ENCODE peak calls at places on chromosomes 4 and X, in four cellular contexts. R, L, J and K are unnamed samples.

GRCh38 chr4:169117591-169118081 is 107.6 kb upstream of the CBR4 start:
- DNase-seq in J (no peak), R (no peak), L (no peak), K (no peak)

GRCh38 chr4:184472540-184473264 is 1.6 kb downstream of the IRF2 start:
- DNase-seq in L (peak; percentile 69), J (peak; percentile 86), R (peak; percentile 59), K (peak; percentile 91)

GRCh38 chrX:128106630-128107029 is 54.4 kb upstream of the ACTRT1 start:
- DNase-seq in J (peak; percentile 49), L (peak; percentile 42), R (peak; percentile 46), K (peak; percentile 22)

GRCh38 chrX:48893556-48894348 is 3.8 kb downstream of the TIMM17B start:
- DNase-seq in J (no peak), R (no peak), L (no peak), K (no peak)

GRCh38 chr4:24560770-24561415 is 23.5 kb downstream of the DHX15 start:
- DNase-seq in L (peak; percentile 15), R (no peak), J (no peak), K (no peak)

GRCh38 chr4:140019619-140020367 is 134.2 kb downstream of the MAML3 start:
- DNase-seq in L (peak; percentile 17), J (no peak), R (no peak), K (peak; percentile 58)

GRCh38 chrX:119488749-119489148 is 20.5 kb downstream of the SLC25A5 start:
- DNase-seq in R (peak; percentile 53), J (peak; percentile 49), L (peak; percentile 74), K (peak; percentile 51)

GRCh38 chr4:91373546-91373945 is 930.2 kb upstream of the GRID2 start:
- DNase-seq in J (no peak), R (no peak), L (no peak), K (peak; percentile 5)

GRCh38 chr4:114317564-114317963 is 281.0 kb upstream of the UGT8 start:
- DNase-seq in R (no peak), J (no peak), L (no peak), K (no peak)

GRCh38 chrX:56762707-56763555 is 33.9 kb downstream of the NBDY start:
- DNase-seq in J (no peak), L (no peak), R (peak; percentile 39), K (no peak)

GRCh38 chr4:47413515-47413914 is 50.0 kb downstream of the COMMD8 start:
- DNase-seq in J (no peak), R (no peak), L (no peak), K (no peak)

GRCh38 chr4:48968814-48969213 is 17.3 kb upstream of the CWH43 start:
- DNase-seq in R (no peak), J (no peak), L (peak; percentile 80), K (no peak)

GRCh38 chr4:102139132-102139573 is 206.1 kb downstream of the SLC39A8 start:
- DNase-seq in J (no peak), L (peak; percentile 92), R (no peak), K (no peak)

GRCh38 chr4:106704253-106704870 is 331.8 kb downstream of the DKK2 start:
- DNase-seq in R (no peak), L (no peak), J (no peak), K (no peak)

GRCh38 chr4:113293043-113293560 is 243.6 kb downstream of the ANK2 start:
- DNase-seq in R (no peak), J (peak; percentile 34), L (no peak), K (peak; percentile 39)

GRCh38 chrX:70476934-70477733 is 32.5 kb downstream of the DLG3 start:
- DNase-seq in J (peak; percentile 13), R (no peak), L (peak; percentile 79), K (peak; percentile 58)
- TF ChIP-seq EZH2phosphoT487 in J (no peak), R (no peak), L (no peak), K (no peak)

GRCh38 chrX:148538582-148538981 is 38.2 kb downstream of the AFF2 start:
- DNase-seq in J (no peak), R (no peak), L (no peak), K (no peak)

GRCh38 chrX:148540114-148540513 is 39.7 kb downstream of the AFF2 start:
- DNase-seq in R (no peak), L (no peak), J (no peak), K (no peak)

GRCh38 chrX:148535639-148536038 is 35.2 kb downstream of the AFF2 start:
- DNase-seq in L (no peak), R (no peak), J (no peak), K (no peak)

GRCh38 chrX:148537556-148538182 is 37.3 kb downstream of the AFF2 start:
- DNase-seq in L (no peak), J (peak; percentile 41), R (no peak), K (no peak)

GRCh38 chrX:148536961-148537360 is 36.5 kb downstream of the AFF2 start:
- DNase-seq in R (no peak), J (no peak), L (no peak), K (no peak)
- H3K4me1 ChIP-seq in R (no peaks in the 10 kb centered on the region), J (peaks cover 9% of the 10 kb centered on the region), L (no peaks in the 10 kb centered on the region), K (no peaks in the 10 kb centered on the region)

GRCh38 chrX:132041016-132041415 is 17.9 kb downstream of the STK26 start:
- DNase-seq in J (peak; percentile 15), L (peak; percentile 61), R (no peak), K (no peak)
- TF ChIP-seq EZH2phosphoT487 in J (no peak), L (no peak), R (no peak), K (no peak)

GRCh38 chr4:39716356-39716755 is 18.4 kb downstream of the UBE2K start:
- DNase-seq in R (no peak), J (no peak), L (no peak), K (no peak)
- H3K4me1 ChIP-seq in R (peaks cover 21% of the 10 kb centered on the region), J (no peaks in the 10 kb centered on the region), L (no peaks in the 10 kb centered on the region), K (no peaks in the 10 kb centered on the region)

DNA sequence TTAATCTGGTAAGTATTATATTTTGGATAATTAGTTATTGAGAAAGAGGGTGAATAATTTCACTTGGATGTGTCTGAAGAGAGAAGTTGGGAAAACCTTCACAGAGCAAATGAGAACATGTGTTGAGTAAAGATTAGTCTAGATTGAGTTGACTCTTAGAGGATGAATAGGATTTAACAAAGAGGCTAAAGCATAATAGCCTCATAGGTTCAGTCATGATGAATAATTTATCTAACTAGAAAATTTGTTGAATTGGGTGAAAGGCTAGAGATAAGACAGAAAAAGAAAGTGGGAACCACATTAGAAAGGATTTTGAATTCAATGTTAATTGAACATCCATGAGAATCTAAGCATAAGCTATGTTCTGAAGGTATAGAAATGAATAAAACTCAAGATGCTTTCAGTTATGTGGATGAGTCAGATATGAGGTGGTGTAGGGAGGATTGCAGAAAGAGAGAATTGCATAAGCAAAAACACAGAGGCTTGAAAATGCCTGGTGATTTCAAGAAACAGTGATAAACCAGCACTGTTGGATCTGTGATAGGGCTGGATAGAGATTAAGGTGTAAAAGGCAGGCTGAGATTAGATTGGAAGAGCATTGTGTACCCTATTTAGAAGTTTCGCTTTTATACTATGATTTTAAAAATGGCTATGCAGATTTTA is 207.6 kb upstream of the NR3C2 start:
- DNase-seq in L (peak; percentile 23), J (no peak), R (no peak), K (peak; percentile 10)
- TF ChIP-seq EZH2phosphoT487 in L (no peak), J (no peak), R (no peak), K (no peak)

GRCh38 chr4:78659264-78659663 is 107.7 kb downstream of the ANXA3 start:
- DNase-seq in L (no peak), R (no peak), J (no peak), K (no peak)
- H3K4me1 ChIP-seq in L (peaks cover 37% of the 10 kb centered on the region), R (peaks cover 34% of the 10 kb centered on the region), J (peaks cover 17% of the 10 kb centered on the region), K (peaks cover 17% of the 10 kb centered on the region)

GRCh38 chr4:6852582-6852981 is 57.0 kb upstream of the TBC1D14 start:
- DNase-seq in R (no peak), J (no peak), L (no peak), K (no peak)
- TF ChIP-seq EZH2phosphoT487 in R (no peak), J (no peak), L (no peak), K (no peak)

DNA sequence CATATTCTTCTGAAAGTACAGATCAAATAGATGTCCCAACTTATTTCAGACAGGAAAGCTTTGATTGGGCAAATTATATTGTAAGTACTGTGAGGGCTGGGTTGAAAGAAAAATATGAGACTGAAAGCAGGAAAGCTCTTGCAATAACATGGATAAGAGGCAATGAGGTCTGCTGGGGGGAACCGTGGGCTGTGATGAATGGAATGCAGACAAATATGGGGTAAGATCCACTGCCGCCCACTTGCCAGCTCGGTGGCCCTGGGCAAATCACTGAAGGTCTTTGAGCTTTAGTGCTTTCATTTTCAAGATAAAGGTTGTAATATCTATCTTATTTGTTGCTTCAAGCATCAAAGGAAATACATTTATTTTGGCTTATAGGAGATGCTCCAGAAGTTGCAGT is 51.0 kb downstream of the AGA start:
- DNase-seq in R (no peak), L (no peak), J (no peak), K (no peak)
- H3K4me1 ChIP-seq in R (no peaks in the 10 kb centered on the region), L (no peaks in the 10 kb centered on the region), J (no peaks in the 10 kb centered on the region), K (no peaks in the 10 kb centered on the region)

GRCh38 chr4:152436384-152436783 is 99.5 kb downstream of the FBXW7 start:
- DNase-seq in L (no peak), R (peak; percentile 19), J (no peak), K (no peak)
- TF ChIP-seq EZH2phosphoT487 in L (no peak), R (no peak), J (no peak), K (no peak)

GRCh38 chr4:128821151-128821550 is 11.7 kb downstream of the JADE1 start:
- DNase-seq in R (no peak), L (no peak), J (no peak), K (no peak)

GRCh38 chr4:128818442-128818841 is 8.9 kb downstream of the JADE1 start:
- DNase-seq in J (no peak), L (no peak), R (peak; percentile 34), K (no peak)

GRCh38 chr4:128820631-128821119 is 11.2 kb downstream of the JADE1 start:
- DNase-seq in L (no peak), J (no peak), R (no peak), K (no peak)

GRCh38 chr4:128823025-128823661 is 13.6 kb downstream of the JADE1 start:
- DNase-seq in R (no peak), L (peak; percentile 85), J (no peak), K (no peak)

DNA sequence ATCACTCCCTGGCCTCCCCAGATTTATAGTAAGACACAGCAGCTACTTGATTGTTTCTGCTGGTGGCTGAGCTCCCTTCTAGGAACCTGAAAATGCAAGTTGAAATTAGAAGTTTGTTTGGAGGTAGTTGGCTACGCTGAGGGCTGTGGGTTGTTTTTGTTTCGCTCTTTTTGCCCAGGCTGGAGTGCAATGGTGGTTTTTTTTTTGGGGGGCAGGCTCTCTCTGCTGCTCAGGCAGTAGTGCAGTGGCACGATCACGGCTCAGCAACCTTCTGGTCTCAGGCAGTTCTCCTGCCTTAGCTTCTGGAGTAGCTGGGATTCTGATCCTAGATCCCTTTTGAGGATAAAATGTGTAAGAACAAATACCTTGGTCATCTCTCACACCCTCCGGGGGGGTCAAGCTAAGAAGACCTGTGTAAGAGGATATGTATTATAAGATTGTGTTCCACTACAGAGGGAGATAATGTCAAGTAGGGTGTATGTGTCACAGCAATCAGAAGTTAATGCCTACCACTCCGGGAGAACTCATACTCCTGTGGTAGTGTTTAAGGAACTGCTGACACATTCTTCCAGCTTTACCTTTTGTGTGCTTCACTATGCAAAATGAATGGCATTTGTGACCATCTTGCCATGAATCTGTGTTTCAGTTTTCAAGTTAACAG is 9.7 kb downstream of the JADE1 start:
- DNase-seq in L (peak; percentile 6), R (peak; percentile 72), J (no peak), K (no peak)
- H3K4me1 ChIP-seq in L (peaks cover 25% of the 10 kb centered on the region), R (peaks cover 48% of the 10 kb centered on the region), J (peaks cover 8% of the 10 kb centered on the region), K (peaks cover 19% of the 10 kb centered on the region)